ENCODE peak calls at places on chromosomes 11 and 22, in four cellular contexts. L, A, T and Q are unnamed samples.

GRCh38 chr11:40168461-40168860 is 1291.0 kb downstream of the LRRC4C start:
- DNase-seq in L (no peak), T (no peak), A (peak; percentile 72), Q (no peak)

GRCh38 chr11:115476463-115477286 is 27.5 kb downstream of the CADM1 start:
- DNase-seq in A (no peak), L (no peak), T (no peak), Q (no peak)

GRCh38 chr11:126194121-126194543 is 17.3 kb downstream of the RPUSD4 start:
- DNase-seq in L (peak; percentile 62), A (no peak), T (peak; percentile 44), Q (no peak)

GRCh38 chr11:72174299-72175070 is 17.5 kb upstream of the FOLR1 start:
- DNase-seq in A (no peak), T (no peak), L (no peak), Q (no peak)

GRCh38 chr11:103624708-103625623 is 411.5 kb upstream of the DDI1 start:
- DNase-seq in A (no peak), L (no peak), T (no peak), Q (no peak)

GRCh38 chr22:45731798-45732495 is 60.3 kb downstream of the ATXN10 start:
- DNase-seq in T (peak; percentile 8), A (no peak), L (no peak), Q (no peak)

GRCh38 chr22:20567371-20567847 is 60.0 kb downstream of the MED15 start:
- DNase-seq in A (no peak), L (no peak), T (no peak), Q (no peak)

GRCh38 chr22:30185129-30185528 is 61.4 kb downstream of the LIF start:
- DNase-seq in L (no peak), A (no peak), T (no peak), Q (no peak)

GRCh38 chr11:2109541-2110019 is 29.6 kb downstream of the IGF2 start:
- DNase-seq in A (no peak), L (no peak), T (peak; percentile 23), Q (no peak)

GRCh38 chr22:48724899-48725298 is 1102.8 kb downstream of the BRD1 start:
- DNase-seq in A (no peak), L (no peak), T (no peak), Q (no peak)

GRCh38 chr11:116072776-116073175 is 568.6 kb upstream of the CADM1 start:
- DNase-seq in A (no peak), L (peak; percentile 64), T (no peak), Q (no peak)

GRCh38 chr11:122951231-122951630 is 30.4 kb downstream of the BSX start:
- DNase-seq in A (no peak), L (no peak), T (no peak), Q (no peak)

GRCh38 chr11:111932605-111932938 is 4.6 kb upstream of the DIXDC1 start:
- DNase-seq in A (no peak), L (no peak), T (no peak), Q (no peak)

GRCh38 chr11:120773501-120774031 is 250.3 kb upstream of the TBCEL start:
- DNase-seq in T (no peak), A (peak; percentile 89), L (no peak), Q (no peak)

GRCh38 chr11:125502198-125502597 is 6.1 kb upstream of the FEZ1 start:
- DNase-seq in A (no peak), L (no peak), T (no peak), Q (no peak)

GRCh38 chr11:43278302-43278956 is 33.4 kb upstream of the API5 start:
- DNase-seq in A (no peak), L (peak; percentile 50), T (peak; percentile 54), Q (peak; percentile 33)

GRCh38 chr11:66317766-66318575 is 1.1 kb upstream of the CD248 start:
- DNase-seq in A (no peak), T (peak; percentile 70), L (no peak), Q (no peak)

GRCh38 chr22:20585640-20586402 is 78.4 kb downstream of the MED15 start:
- DNase-seq in L (no peak), T (no peak), A (no peak), Q (no peak)

GRCh38 chr11:70861534-70861933 is 390.8 kb downstream of the SHANK2 start:
- DNase-seq in T (no peak), L (no peak), A (no peak), Q (no peak)
- TF ChIP-seq SIN3A in T (no peak), L (no peak), A (no peak), Q (no peak)

GRCh38 chr22:41201146-41201545 is 4.0 kb upstream of the L3MBTL2 start:
- DNase-seq in A (no peak), L (no peak), T (no peak), Q (no peak)

GRCh38 chr22:41197046-41197807 is 7.9 kb upstream of the L3MBTL2 start:
- DNase-seq in L (peak; percentile 93), T (peak; percentile 56), A (no peak), Q (no peak)

GRCh38 chr22:41203118-41203517 is 2.0 kb upstream of the L3MBTL2 start:
- DNase-seq in T (no peak), L (no peak), A (no peak), Q (no peak)

GRCh38 chr22:41193829-41194228 is 11.3 kb upstream of the L3MBTL2 start:
- DNase-seq in L (no peak), A (no peak), T (no peak), Q (no peak)

DNA sequence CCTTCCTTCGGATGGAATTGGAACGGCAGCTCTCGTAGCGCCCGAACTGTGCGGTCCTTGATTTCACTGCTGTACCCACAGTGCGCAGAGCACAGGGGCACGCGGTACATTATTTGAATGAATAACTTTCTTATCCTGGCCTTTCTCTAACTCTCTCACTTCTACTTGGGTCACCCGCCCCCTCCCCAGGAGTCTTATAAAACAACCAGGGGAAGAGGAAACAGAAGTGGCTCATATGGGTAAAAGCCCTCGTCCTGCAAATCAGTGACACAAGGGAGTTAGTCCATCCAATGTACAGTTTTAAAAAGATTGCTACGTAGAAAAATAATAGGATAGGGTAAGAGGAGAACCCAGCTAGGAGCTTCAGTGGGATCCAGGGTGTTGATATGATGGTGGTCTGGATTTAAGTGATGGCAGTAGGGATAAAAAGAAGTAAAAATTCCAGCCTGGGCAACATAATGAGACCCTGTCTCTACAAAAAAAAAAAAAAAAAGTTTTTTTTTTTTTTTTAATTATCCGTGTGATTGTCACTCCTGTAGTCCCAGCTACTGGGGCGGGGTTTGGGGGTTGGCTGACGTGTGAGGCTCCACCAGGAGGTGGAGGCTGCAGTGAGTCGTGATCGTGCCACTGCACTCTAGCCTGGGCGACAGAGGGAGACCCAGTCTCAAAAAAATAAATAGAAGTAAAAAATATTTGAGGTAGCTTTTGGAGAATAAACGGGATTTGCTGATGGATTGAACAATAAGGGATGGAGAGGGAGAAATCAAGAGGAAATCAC is 7.1 kb upstream of the L3MBTL2 start:
- DNase-seq in A (no peak), L (no peak), T (no peak), Q (no peak)
- TF ChIP-seq SIN3A in A (no peak), L (no peak), T (no peak), Q (no peak)

GRCh38 chr22:17706451-17706900 is 67.8 kb downstream of the BID start:
- DNase-seq in L (no peak), T (peak; percentile 36), A (peak; percentile 89), Q (peak; percentile 54)
- TF ChIP-seq SIN3A in L (no peak), T (no peak), A (no peak), Q (no peak)

GRCh38 chr22:50396751-50397370 is 53.7 kb downstream of the PPP6R2 start:
- DNase-seq in L (no peak), A (no peak), T (peak; percentile 97), Q (no peak)
- TF ChIP-seq SIN3A in L (no peak), A (no peak), T (peak; percentile 41), Q (no peak)

DNA sequence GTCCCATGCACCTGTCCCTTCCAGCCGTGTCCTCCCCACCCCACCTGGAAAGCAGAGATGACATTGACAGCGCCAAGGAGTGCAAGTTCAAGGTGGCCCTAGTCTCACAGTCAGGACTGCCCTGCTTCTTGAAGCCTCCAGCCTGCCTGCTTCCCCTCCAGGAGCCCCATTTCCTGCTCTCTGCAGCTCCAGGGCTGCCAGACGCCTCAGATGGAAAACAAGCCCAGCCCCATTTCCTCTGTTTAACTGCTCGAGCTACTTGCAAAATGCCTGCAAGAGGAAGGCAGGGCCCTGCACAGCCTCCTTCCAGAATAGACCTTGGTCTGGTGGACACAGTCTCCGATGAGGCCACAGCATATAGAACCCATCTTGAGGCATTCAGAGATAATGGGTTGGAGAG is 5.0 kb upstream of the DGKZ start:
- DNase-seq in T (no peak), A (no peak), L (no peak), Q (no peak)
- TF ChIP-seq SIN3A in T (no peak), A (no peak), L (no peak), Q (no peak)

GRCh38 chr11:74650498-74650897 is 58.1 kb downstream of the POLD3 start:
- DNase-seq in T (no peak), L (no peak), A (no peak), Q (no peak)
- TF ChIP-seq SIN3A in T (no peak), L (no peak), A (no peak), Q (no peak)

GRCh38 chr11:62411524-62411923 is 7.3 kb upstream of the SCGB1A1 start:
- DNase-seq in L (no peak), A (no peak), T (no peak), Q (no peak)
- TF ChIP-seq SIN3A in L (no peak), A (no peak), T (no peak), Q (no peak)

DNA sequence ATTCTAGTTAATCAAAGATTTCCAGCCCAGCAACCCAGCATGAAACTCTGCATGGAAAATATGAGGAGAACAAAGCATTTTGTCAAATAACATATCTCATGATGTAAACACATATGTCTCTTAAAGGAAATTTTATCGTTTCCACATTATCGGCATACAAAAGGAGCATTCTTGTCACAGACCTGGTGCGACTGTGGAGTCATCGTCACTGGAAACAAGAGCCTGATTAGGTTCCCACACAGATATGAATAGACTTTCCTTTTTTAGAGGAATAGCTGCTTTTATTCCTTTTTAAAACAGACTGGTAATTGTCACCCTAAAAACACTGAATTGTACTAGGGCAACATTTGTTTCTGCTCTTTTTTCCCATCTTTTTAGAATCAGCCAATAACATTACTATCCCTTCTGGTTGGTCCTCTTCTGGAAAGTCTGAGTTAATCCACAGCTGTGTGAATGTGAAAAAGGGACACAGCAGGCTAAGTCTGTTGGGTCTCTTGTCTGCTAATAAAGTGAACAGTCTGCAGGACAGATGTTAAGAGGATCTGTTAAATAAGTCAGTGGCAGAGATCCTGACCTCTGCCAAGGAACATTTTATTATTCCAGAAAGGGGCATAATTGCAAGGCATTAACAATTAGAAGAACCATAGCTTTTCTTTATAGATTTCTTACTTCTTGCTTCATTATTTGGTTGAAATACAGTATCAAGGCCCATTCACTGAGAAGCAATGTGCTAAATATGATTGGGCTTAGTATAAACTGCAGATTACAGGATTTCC is 274.4 kb downstream of the SOX6 start:
- DNase-seq in A (no peak), L (no peak), T (no peak), Q (no peak)
- TF ChIP-seq SIN3A in A (no peak), L (no peak), T (no peak), Q (no peak)

GRCh38 chr11:69086741-69087524 is 38.2 kb downstream of the TPCN2 start:
- DNase-seq in T (no peak), L (no peak), A (no peak), Q (no peak)
- TF ChIP-seq SIN3A in T (no peak), L (no peak), A (no peak), Q (no peak)